ENCODE peak calls at places on chromosomes 7 and 10, in four cellular contexts. One of them, this sample, is unnamed.

GRCh38 chr7:149855368-149856305 is 17.5 kb downstream of the ZNF862 start:
- DNase-seq in fibroblast of pulmonary artery: peak
- DNase-seq in activated B cell treated with CpG ODN at 0.5 μM for 24 hours: no peak
- DNase-seq in endothelial cell: no peak
- DNase-seq in this sample: no peak

GRCh38 chr7:36109013-36109627 is 43.9 kb upstream of the EEPD1 start:
- DNase-seq in fibroblast of pulmonary artery: no peak
- DNase-seq in activated B cell treated with CpG ODN at 0.5 μM for 24 hours: no peak
- DNase-seq in endothelial cell: no peak
- DNase-seq in this sample: no peak

GRCh38 chr7:50653116-50653854 is 88.1 kb upstream of the DDC start:
- DNase-seq in fibroblast of pulmonary artery: peak
- DNase-seq in activated B cell treated with CpG ODN at 0.5 μM for 24 hours: no peak
- DNase-seq in endothelial cell: no peak
- DNase-seq in this sample: no peak

GRCh38 chr7:123846217-123846891 is 1.4 kb downstream of the HYAL4 start:
- DNase-seq in fibroblast of pulmonary artery: peak
- DNase-seq in activated B cell treated with CpG ODN at 0.5 μM for 24 hours: no peak
- DNase-seq in endothelial cell: peak
- DNase-seq in this sample: no peak

GRCh38 chr7:26880852-26881251 is 16.5 kb upstream of the SKAP2 start:
- DNase-seq in fibroblast of pulmonary artery: no peak
- DNase-seq in activated B cell treated with CpG ODN at 0.5 μM for 24 hours: no peak
- DNase-seq in endothelial cell: no peak
- DNase-seq in this sample: no peak

GRCh38 chr10:64060389-64060788 is 539.2 kb downstream of the REEP3 start:
- DNase-seq in fibroblast of pulmonary artery: no peak
- DNase-seq in activated B cell treated with CpG ODN at 0.5 μM for 24 hours: no peak
- DNase-seq in endothelial cell: no peak
- DNase-seq in this sample: no peak

GRCh38 chr10:93481931-93482834 is at the start of gene MYOF:
- DNase-seq in fibroblast of pulmonary artery: peak
- DNase-seq in activated B cell treated with CpG ODN at 0.5 μM for 24 hours: no peak
- DNase-seq in endothelial cell: peak
- DNase-seq in this sample: peak

GRCh38 chr10:21363087-21363752 is 162.3 kb downstream of the SKIDA1 start:
- DNase-seq in fibroblast of pulmonary artery: peak
- DNase-seq in activated B cell treated with CpG ODN at 0.5 μM for 24 hours: no peak
- DNase-seq in endothelial cell: no peak
- DNase-seq in this sample: no peak

GRCh38 chr7:69617364-69617763 is 19.1 kb downstream of the AUTS2 start:
- DNase-seq in fibroblast of pulmonary artery: no peak
- DNase-seq in activated B cell treated with CpG ODN at 0.5 μM for 24 hours: no peak
- DNase-seq in endothelial cell: no peak
- DNase-seq in this sample: no peak

GRCh38 chr7:53984776-53985175 is 557.4 kb upstream of the VSTM2A start:
- DNase-seq in fibroblast of pulmonary artery: no peak
- DNase-seq in activated B cell treated with CpG ODN at 0.5 μM for 24 hours: no peak
- DNase-seq in endothelial cell: no peak
- DNase-seq in this sample: no peak

DNA sequence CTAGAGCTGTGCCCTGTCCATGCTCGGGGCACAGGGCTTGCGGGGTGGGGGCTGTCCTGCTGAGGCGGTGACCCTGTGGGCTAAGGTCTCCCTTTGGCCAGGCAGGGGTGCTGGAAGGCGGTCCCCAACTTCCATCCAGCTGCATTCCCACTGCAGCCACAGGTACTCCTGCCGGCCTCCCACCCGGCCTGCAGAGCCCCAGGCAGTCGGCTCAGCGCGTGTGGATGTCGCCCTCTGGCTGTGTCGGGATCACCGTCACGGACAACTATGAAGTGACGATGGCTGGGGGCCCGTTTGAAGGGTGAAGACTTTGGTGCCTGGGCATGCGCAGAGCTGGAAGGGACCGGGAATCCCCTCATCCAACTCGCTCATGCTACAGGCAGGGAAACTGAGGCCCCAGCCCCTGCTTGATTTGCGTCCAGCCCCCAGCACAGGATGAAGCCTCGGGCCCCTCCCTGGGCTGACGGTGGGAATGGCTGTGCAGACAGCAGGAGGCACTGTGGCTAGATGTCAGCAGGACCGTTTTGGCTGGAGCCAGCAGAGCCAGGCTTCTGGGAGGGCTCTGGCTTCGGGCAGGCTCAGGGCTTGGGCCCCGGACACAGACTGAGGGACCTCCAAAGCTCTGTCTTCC is 2.3 kb upstream of the TMEM184A start:
- DNase-seq in fibroblast of pulmonary artery: no peak
- DNase-seq in activated B cell treated with CpG ODN at 0.5 μM for 24 hours: no peak
- DNase-seq in endothelial cell: no peak
- DNase-seq in this sample: no peak
- TF ChIP-seq CTCF in fibroblast of pulmonary artery: peak
- TF ChIP-seq CTCF in activated B cell treated with CpG ODN at 0.5 μM for 24 hours: no peak
- TF ChIP-seq CTCF in endothelial cell: no peak
- TF ChIP-seq CTCF in this sample: peak

DNA sequence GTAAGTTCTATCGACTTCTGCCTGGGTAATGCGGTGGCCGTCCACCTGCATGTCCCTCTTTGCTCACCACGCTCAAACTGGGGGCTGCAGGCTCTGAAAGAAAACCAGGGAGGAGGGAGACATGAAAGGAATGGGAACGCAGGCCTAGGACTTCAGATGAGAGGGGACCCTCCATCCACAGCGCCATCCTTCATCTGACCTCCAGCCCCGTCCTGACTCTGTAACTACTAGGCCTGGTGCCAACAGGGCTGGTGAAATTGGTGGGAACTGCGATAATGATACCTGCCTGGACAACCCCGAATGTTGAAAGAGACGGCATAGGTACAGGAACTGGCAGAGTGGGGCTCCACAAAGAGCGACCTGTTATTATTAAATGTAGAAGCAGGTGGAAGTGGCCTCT is 1.3 kb upstream of the ECHDC3 start:
- DNase-seq in fibroblast of pulmonary artery: no peak
- DNase-seq in activated B cell treated with CpG ODN at 0.5 μM for 24 hours: no peak
- DNase-seq in endothelial cell: no peak
- DNase-seq in this sample: no peak
- TF ChIP-seq CTCF in fibroblast of pulmonary artery: no peak
- TF ChIP-seq CTCF in activated B cell treated with CpG ODN at 0.5 μM for 24 hours: no peak
- TF ChIP-seq CTCF in endothelial cell: no peak
- TF ChIP-seq CTCF in this sample: no peak

GRCh38 chr10:54983255-54983654 is 182.2 kb upstream of the PCDH15 start:
- DNase-seq in fibroblast of pulmonary artery: no peak
- DNase-seq in activated B cell treated with CpG ODN at 0.5 μM for 24 hours: no peak
- DNase-seq in endothelial cell: no peak
- DNase-seq in this sample: no peak

GRCh38 chr10:54985732-54986131 is 184.7 kb upstream of the PCDH15 start:
- DNase-seq in fibroblast of pulmonary artery: peak
- DNase-seq in activated B cell treated with CpG ODN at 0.5 μM for 24 hours: no peak
- DNase-seq in endothelial cell: no peak
- DNase-seq in this sample: no peak
- TF ChIP-seq CTCF in fibroblast of pulmonary artery: peak
- TF ChIP-seq CTCF in activated B cell treated with CpG ODN at 0.5 μM for 24 hours: no peak
- TF ChIP-seq CTCF in endothelial cell: peak
- TF ChIP-seq CTCF in this sample: peak

DNA sequence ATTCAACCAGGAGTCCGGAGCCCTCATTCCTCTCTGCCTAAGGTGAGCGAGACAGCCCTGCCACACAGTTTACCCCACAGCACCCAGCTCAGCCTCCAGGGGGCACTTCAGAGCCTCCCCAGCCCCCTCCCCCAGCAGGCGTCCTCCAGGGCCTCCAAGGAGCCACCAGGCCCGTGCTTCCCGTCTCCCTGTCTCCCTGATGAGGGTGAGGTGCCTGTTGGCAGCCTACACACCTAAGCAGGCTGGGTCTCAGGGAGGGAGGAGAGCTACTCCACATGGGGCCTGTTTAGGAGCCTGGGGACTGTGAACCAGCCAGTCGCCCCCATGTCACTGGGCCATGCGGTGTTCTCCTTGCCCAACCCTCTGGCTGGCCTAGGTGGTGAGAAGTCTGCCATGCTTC is 28.9 kb upstream of the TRIM8 start:
- DNase-seq in fibroblast of pulmonary artery: no peak
- DNase-seq in activated B cell treated with CpG ODN at 0.5 μM for 24 hours: no peak
- DNase-seq in endothelial cell: peak
- DNase-seq in this sample: peak
- TF ChIP-seq CTCF in fibroblast of pulmonary artery: peak
- TF ChIP-seq CTCF in activated B cell treated with CpG ODN at 0.5 μM for 24 hours: no peak
- TF ChIP-seq CTCF in endothelial cell: peak
- TF ChIP-seq CTCF in this sample: peak

GRCh38 chr7:152341039-152341913 is 94.5 kb downstream of the KMT2C start:
- DNase-seq in fibroblast of pulmonary artery: peak
- DNase-seq in activated B cell treated with CpG ODN at 0.5 μM for 24 hours: no peak
- DNase-seq in endothelial cell: peak
- DNase-seq in this sample: no peak
- TF ChIP-seq CTCF in fibroblast of pulmonary artery: peak
- TF ChIP-seq CTCF in activated B cell treated with CpG ODN at 0.5 μM for 24 hours: no peak
- TF ChIP-seq CTCF in endothelial cell: no peak
- TF ChIP-seq CTCF in this sample: peak

GRCh38 chr7:140308060-140308459 is 90.3 kb downstream of the SLC37A3 start:
- DNase-seq in fibroblast of pulmonary artery: no peak
- DNase-seq in activated B cell treated with CpG ODN at 0.5 μM for 24 hours: no peak
- DNase-seq in endothelial cell: no peak
- DNase-seq in this sample: no peak

GRCh38 chr7:140300263-140301131 is 97.8 kb downstream of the SLC37A3 start:
- DNase-seq in fibroblast of pulmonary artery: no peak
- DNase-seq in activated B cell treated with CpG ODN at 0.5 μM for 24 hours: no peak
- DNase-seq in endothelial cell: no peak
- DNase-seq in this sample: no peak

GRCh38 chr7:140304071-140304799 is 94.1 kb downstream of the SLC37A3 start:
- DNase-seq in fibroblast of pulmonary artery: peak
- DNase-seq in activated B cell treated with CpG ODN at 0.5 μM for 24 hours: no peak
- DNase-seq in endothelial cell: no peak
- DNase-seq in this sample: no peak
- TF ChIP-seq CTCF in fibroblast of pulmonary artery: peak
- TF ChIP-seq CTCF in activated B cell treated with CpG ODN at 0.5 μM for 24 hours: no peak
- TF ChIP-seq CTCF in endothelial cell: no peak
- TF ChIP-seq CTCF in this sample: no peak

GRCh38 chr7:131878777-131879176 is 322.3 kb upstream of the PODXL start:
- DNase-seq in fibroblast of pulmonary artery: no peak
- DNase-seq in activated B cell treated with CpG ODN at 0.5 μM for 24 hours: no peak
- DNase-seq in endothelial cell: no peak
- DNase-seq in this sample: no peak

GRCh38 chr7:131882321-131882720 is 325.9 kb upstream of the PODXL start:
- DNase-seq in fibroblast of pulmonary artery: no peak
- DNase-seq in activated B cell treated with CpG ODN at 0.5 μM for 24 hours: no peak
- DNase-seq in endothelial cell: no peak
- DNase-seq in this sample: no peak

GRCh38 chr7:131883769-131884168 is 327.3 kb upstream of the PODXL start:
- DNase-seq in fibroblast of pulmonary artery: no peak
- DNase-seq in activated B cell treated with CpG ODN at 0.5 μM for 24 hours: no peak
- DNase-seq in endothelial cell: no peak
- DNase-seq in this sample: no peak

GRCh38 chr7:131879424-131879823 is 323.0 kb upstream of the PODXL start:
- DNase-seq in fibroblast of pulmonary artery: no peak
- DNase-seq in activated B cell treated with CpG ODN at 0.5 μM for 24 hours: no peak
- DNase-seq in endothelial cell: no peak
- DNase-seq in this sample: no peak

DNA sequence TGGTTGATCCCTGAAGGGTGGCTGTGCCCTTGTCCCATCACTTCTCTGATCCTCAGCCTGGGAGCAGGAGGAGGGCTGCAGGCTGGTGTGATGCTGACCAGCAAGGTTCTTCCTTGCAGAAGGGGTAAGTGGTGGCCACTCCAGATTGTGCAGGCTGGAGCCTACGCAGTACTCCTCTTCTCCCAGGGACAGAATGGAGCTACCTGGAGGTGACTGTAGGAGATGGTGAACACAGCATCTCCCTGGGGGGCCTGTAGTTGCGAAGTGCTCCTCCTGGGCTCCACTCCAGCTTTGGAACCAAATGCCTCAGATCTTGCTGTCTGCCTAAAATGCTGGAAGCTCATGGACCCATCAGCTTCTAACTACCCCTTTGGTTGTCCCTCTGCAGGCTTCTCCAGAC is 323.6 kb upstream of the PODXL start:
- DNase-seq in fibroblast of pulmonary artery: no peak
- DNase-seq in activated B cell treated with CpG ODN at 0.5 μM for 24 hours: no peak
- DNase-seq in endothelial cell: no peak
- DNase-seq in this sample: no peak
- TF ChIP-seq CTCF in fibroblast of pulmonary artery: no peak
- TF ChIP-seq CTCF in activated B cell treated with CpG ODN at 0.5 μM for 24 hours: no peak
- TF ChIP-seq CTCF in endothelial cell: no peak
- TF ChIP-seq CTCF in this sample: no peak

DNA sequence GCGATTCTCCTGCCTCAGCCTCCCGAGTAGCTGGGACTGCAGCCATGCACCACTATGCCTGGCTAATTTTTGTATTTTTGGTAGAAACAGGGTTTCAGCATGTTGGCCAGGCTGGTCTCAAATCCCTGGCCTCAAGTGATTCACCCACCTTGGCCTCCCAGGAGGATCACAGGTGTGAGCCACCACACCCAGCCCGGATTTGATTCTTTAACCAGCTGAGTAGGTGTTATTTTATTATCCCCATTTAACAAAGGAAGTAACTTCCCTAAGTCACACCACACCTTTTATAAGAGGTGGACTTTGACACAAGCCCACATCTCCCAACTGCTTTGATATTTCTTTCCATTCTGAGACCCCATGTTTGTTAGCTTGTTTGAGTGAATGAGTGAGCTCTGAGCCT is 25.0 kb downstream of the SLC25A28 start:
- DNase-seq in fibroblast of pulmonary artery: no peak
- DNase-seq in activated B cell treated with CpG ODN at 0.5 μM for 24 hours: no peak
- DNase-seq in endothelial cell: no peak
- DNase-seq in this sample: no peak
- TF ChIP-seq CTCF in fibroblast of pulmonary artery: no peak
- TF ChIP-seq CTCF in activated B cell treated with CpG ODN at 0.5 μM for 24 hours: no peak
- TF ChIP-seq CTCF in endothelial cell: no peak
- TF ChIP-seq CTCF in this sample: no peak

GRCh38 chr10:72164617-72165016 is 51.2 kb upstream of the ANAPC16 start:
- DNase-seq in fibroblast of pulmonary artery: no peak
- DNase-seq in activated B cell treated with CpG ODN at 0.5 μM for 24 hours: no peak
- DNase-seq in endothelial cell: no peak
- DNase-seq in this sample: no peak
- TF ChIP-seq CTCF in fibroblast of pulmonary artery: no peak
- TF ChIP-seq CTCF in activated B cell treated with CpG ODN at 0.5 μM for 24 hours: no peak
- TF ChIP-seq CTCF in endothelial cell: peak
- TF ChIP-seq CTCF in this sample: no peak

GRCh38 chr10:30022590-30022989 is 36.8 kb downstream of the JCAD start:
- DNase-seq in fibroblast of pulmonary artery: no peak
- DNase-seq in activated B cell treated with CpG ODN at 0.5 μM for 24 hours: no peak
- DNase-seq in endothelial cell: no peak
- DNase-seq in this sample: no peak
- TF ChIP-seq CTCF in fibroblast of pulmonary artery: no peak
- TF ChIP-seq CTCF in activated B cell treated with CpG ODN at 0.5 μM for 24 hours: no peak
- TF ChIP-seq CTCF in endothelial cell: no peak
- TF ChIP-seq CTCF in this sample: no peak

This sample was measured in D721Med.